ENCODE peak calls at places on chromosomes 13 and 19, in seven cellular contexts. M, B, I, N, H, Y and F are unnamed samples.

GRCh38 chr19:1395194-1396018 is 5.9 kb downstream of the GAMT start:
- DNase-seq in M (no peak), B (no peak), I (no peak), N (no peak), H (no peak), Y (no peak), F (no peak)

GRCh38 chr19:45306522-45307027 is 16.1 kb downstream of the CKM start:
- DNase-seq in M (no peak), B (no peak), I (no peak), N (no peak), H (no peak), Y (no peak), F (no peak)

GRCh38 chr13:38661276-38661675 is 25.6 kb upstream of the FREM2 start:
- DNase-seq in M (no peak), B (no peak), I (no peak), N (no peak), H (no peak), Y (no peak), F (no peak)

GRCh38 chr19:39146686-39147450 is 21.3 kb downstream of the PAK4 start:
- DNase-seq in M (no peak), B (no peak), I (no peak), N (no peak), H (no peak), Y (no peak), F (no peak)

GRCh38 chr13:106407338-106407737 is 128.1 kb downstream of the EFNB2 start:
- DNase-seq in M (no peak), B (peak), I (no peak), N (no peak), H (no peak), Y (no peak), F (no peak)

GRCh38 chr13:28411859-28412353 is 83.0 kb downstream of the FLT1 start:
- DNase-seq in M (no peak), B (no peak), I (no peak), N (no peak), H (no peak), Y (no peak), F (no peak)

GRCh38 chr19:49802836-49803528 is 10.1 kb downstream of the FUZ start:
- DNase-seq in M (no peak), B (no peak), I (no peak), N (no peak), H (no peak), Y (no peak), F (no peak)

GRCh38 chr13:27919934-27920676 is at the start of gene PDX1:
- DNase-seq in M (no peak), B (peak), I (peak), N (peak), H (no peak), Y (no peak), F (peak)

GRCh38 chr13:94031609-94032008 is 447.9 kb downstream of the DCT start:
- DNase-seq in M (no peak), B (no peak), I (no peak), N (no peak), H (no peak), Y (no peak), F (no peak)

GRCh38 chr13:42539670-42540069 is 34.3 kb upstream of the TNFSF11 start:
- DNase-seq in M (no peak), B (peak), I (no peak), N (no peak), H (no peak), Y (no peak), F (no peak)

GRCh38 chr19:49442793-49443365 is 1.6 kb upstream of the SLC17A7 start:
- DNase-seq in M (peak), B (peak), I (peak), N (peak), H (peak), Y (peak), F (peak)

GRCh38 chr13:79973533-79973963 is 367.4 kb downstream of the SPRY2 start:
- DNase-seq in M (no peak), B (no peak), I (peak), N (no peak), H (no peak), Y (peak), F (no peak)
- TF ChIP-seq CTCF in M (peak), B (peak), I (no peak), N (peak), H (peak), Y (peak), F (peak)

GRCh38 chr13:111153977-111154332 is 38.8 kb downstream of the ARHGEF7 start:
- DNase-seq in M (no peak), B (no peak), I (peak), N (no peak), H (no peak), Y (no peak), F (no peak)
- TF ChIP-seq CTCF in M (peak), B (no peak), I (no peak), N (no peak), H (peak), Y (no peak), F (no peak)

GRCh38 chr19:11226716-11227166 is 12.7 kb upstream of the ANGPTL8 start:
- DNase-seq in M (no peak), B (no peak), I (no peak), N (no peak), H (no peak), Y (no peak), F (no peak)

GRCh38 chr19:11224429-11224828 is 15.0 kb upstream of the ANGPTL8 start:
- DNase-seq in M (no peak), B (no peak), I (no peak), N (no peak), H (no peak), Y (no peak), F (no peak)

GRCh38 chr19:11225172-11225571 is 14.2 kb upstream of the ANGPTL8 start:
- DNase-seq in M (no peak), B (no peak), I (no peak), N (no peak), H (no peak), Y (no peak), F (no peak)

GRCh38 chr19:11225815-11226214 is 13.6 kb upstream of the ANGPTL8 start:
- DNase-seq in M (no peak), B (no peak), I (no peak), N (no peak), H (no peak), Y (no peak), F (no peak)

GRCh38 chr19:11227201-11227886 is 12.1 kb upstream of the ANGPTL8 start:
- DNase-seq in M (no peak), B (peak), I (peak), N (no peak), H (no peak), Y (peak), F (no peak)
- TF ChIP-seq CTCF in M (peak), B (peak), I (no peak), N (no peak), H (no peak), Y (peak), F (no peak)

DNA sequence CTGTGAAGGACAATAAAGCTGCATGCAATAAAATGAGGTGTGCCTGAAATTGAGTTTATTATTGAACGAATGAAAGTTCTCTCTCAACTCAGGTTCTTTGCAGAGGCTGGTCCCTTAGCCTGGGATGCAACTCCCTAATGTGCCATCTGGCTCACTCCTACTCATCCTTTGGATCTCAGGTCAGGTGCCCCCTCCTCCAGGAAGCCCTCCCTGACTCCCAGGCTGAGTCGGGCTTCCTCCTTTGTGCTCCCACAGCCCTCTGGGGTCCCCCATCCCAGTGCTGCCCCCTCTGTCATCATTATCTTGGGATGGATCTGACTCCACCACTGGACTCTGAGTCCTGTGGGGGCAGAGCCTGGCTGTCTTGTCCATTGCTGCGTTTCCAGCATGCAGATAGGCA is 2.7 kb upstream of the IRGC start:
- DNase-seq in M (no peak), B (no peak), I (no peak), N (no peak), H (no peak), Y (no peak), F (no peak)
- TF ChIP-seq CTCF in M (no peak), B (no peak), I (no peak), N (no peak), H (no peak), Y (no peak), F (no peak)

GRCh38 chr13:77329133-77330008 is 2.5 kb upstream of the MYCBP2 start:
- DNase-seq in M (peak), B (peak), I (peak), N (peak), H (peak), Y (peak), F (peak)
- TF ChIP-seq CTCF in M (no peak), B (no peak), I (no peak), N (no peak), H (no peak), Y (no peak), F (no peak)

DNA sequence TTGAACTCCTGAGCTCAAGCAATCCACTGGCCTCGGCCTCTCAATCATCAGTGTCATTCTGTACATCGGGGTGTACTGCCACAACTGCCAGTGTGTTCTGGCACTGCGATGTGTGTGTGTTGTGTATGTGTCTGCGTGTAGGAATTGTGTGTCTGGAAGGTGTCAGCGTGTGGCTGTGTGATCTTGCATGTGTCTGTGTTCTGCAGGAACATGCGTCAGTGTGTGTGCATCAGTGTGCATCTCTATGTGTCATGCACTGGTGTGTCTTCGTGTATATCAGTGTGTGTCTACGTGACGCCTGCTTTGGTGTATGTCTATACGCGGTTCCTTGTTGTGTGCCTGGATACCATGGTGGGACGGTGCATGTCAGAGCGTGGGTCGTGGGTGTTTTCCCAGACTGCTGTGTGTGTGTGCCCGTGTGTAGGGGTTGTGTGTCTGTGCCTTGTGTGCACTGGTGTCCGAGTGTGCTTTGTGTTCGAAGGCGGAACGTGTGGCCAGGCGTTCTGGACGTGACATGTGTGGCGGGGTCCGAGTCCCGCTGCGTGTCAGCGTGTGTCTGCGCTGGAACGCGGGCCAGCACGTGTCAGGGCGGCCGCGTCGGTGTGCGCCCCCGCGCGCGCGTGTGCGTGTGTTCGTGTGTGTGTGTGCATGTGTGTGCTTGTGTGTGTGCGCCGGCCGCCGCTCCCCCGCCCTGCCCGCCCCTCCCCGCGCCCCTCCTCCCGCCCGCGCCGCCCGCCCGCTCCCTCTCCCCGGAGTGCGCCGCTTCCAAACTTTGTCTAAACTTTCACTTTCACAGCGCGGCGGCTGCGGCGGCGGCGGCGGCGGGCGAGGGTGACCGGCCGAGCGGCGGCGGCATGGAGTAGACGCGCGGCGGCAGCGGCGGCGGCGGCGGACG is at the start of gene NFIX:
- DNase-seq in M (no peak), B (peak), I (peak), N (peak), H (peak), Y (peak), F (no peak)
- TF ChIP-seq CTCF in M (no peak), B (no peak), I (no peak), N (no peak), H (no peak), Y (no peak), F (no peak)

GRCh38 chr13:110715395-110716234 is 2.1 kb downstream of the ING1 start:
- DNase-seq in M (peak), B (peak), I (peak), N (peak), H (peak), Y (peak), F (peak)
- TF ChIP-seq CTCF in M (peak), B (peak), I (peak), N (no peak), H (peak), Y (no peak), F (no peak)